ENCODE peak calls at places on chromosomes 13 and 19, in four cellular contexts. D, O, S and C are unnamed samples.

GRCh38 chr13:107202371-107203023 is 634.6 kb upstream of the ARGLU1 start:
- DNase-seq in S (peak; percentile 61), O (no peak), D (no peak), C (no peak)

GRCh38 chr19:17777840-17778620 is 16.9 kb upstream of the B3GNT3 start:
- DNase-seq in O (peak; percentile 87), S (peak; percentile 10), D (peak; percentile 96), C (peak; percentile 94)

GRCh38 chr13:53010374-53011105 is 18.1 kb upstream of the OLFM4 start:
- DNase-seq in S (no peak), O (no peak), D (no peak), C (no peak)

GRCh38 chr19:53868892-53869804 is 1.5 kb downstream of the MYADM start:
- DNase-seq in O (no peak), S (peak; percentile 84), D (peak; percentile 92), C (peak; percentile 91)

GRCh38 chr13:42011601-42012401 is 36.6 kb upstream of the DGKH start:
- DNase-seq in O (no peak), S (no peak), D (peak; percentile 14), C (no peak)

GRCh38 chr13:97191143-97191542 is 31.0 kb upstream of the MBNL2 start:
- DNase-seq in D (peak; percentile 20), O (no peak), S (no peak), C (no peak)

GRCh38 chr13:98741741-98742435 is 10.6 kb downstream of the SLC15A1 start:
- DNase-seq in S (no peak), D (no peak), O (no peak), C (no peak)

GRCh38 chr19:56309511-56310185 is 5.0 kb downstream of the ZSCAN5A start:
- DNase-seq in O (peak; percentile 70), D (peak; percentile 80), S (peak; percentile 4), C (peak; percentile 64)

GRCh38 chr19:16637535-16637934 is 9.5 kb upstream of the MED26 start:
- DNase-seq in D (no peak), S (peak; percentile 27), O (no peak), C (no peak)

GRCh38 chr13:22127277-22128143 is 456.6 kb downstream of the FGF9 start:
- DNase-seq in O (no peak), D (no peak), S (peak; percentile 24), C (no peak)

GRCh38 chr19:48203794-48204628 is 33.5 kb downstream of the ZSWIM9 start:
- DNase-seq in D (peak; percentile 95), S (peak; percentile 94), O (peak; percentile 96), C (peak; percentile 99)

GRCh38 chr19:1911098-1911497 is 5.9 kb downstream of the ADAT3 start:
- DNase-seq in O (no peak), S (no peak), D (no peak), C (no peak)

GRCh38 chr13:29576581-29576980 is 18.9 kb downstream of the SLC7A1 start:
- DNase-seq in O (no peak), D (no peak), S (no peak), C (no peak)

DNA sequence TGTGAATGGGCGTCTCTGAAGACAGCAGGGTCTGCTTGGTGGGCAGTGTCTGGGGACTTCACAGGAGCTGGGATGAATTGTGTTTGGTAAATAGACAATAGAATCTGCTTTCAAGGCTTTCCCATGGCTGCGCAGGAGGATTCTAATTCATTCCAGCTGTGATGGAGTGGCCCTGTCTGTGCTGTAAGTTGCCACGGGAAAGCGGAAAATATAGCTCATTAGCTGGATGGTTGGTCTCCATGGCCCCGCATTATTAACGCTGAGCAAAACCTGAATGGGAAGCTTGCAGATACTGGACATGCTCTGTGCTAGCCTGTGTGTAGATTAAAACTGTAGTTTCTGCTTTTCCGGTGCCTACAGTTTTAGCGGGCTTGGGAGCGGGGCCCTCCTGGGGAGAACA is 15.6 kb upstream of the C1QTNF9 start:
- DNase-seq in O (no peak), D (no peak), S (no peak), C (no peak)
- TF ChIP-seq RAD21 in O (no peak), D (no peak), S (no peak), C (no peak)

DNA sequence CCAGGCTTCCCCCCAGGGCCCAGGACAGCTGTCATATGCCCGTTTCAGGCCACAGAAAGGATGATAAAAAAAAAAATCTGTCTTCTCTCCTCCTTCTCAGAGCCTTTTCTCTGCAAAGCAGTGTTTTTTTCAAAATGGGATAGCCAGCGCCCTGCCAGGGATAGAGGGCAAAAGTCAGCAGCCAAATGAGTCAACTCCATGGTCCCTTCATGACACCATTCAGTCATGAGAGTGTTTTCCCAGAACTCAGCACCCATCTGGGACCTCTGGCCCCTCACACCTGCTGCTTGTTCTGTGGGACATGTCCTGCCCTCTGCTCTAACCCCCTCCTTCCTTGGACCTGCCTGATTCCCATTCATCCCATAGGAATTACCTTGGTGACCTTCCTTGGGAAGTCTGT is 95.0 kb downstream of the CYSLTR2 start:
- DNase-seq in D (no peak), O (no peak), S (peak; percentile 23), C (no peak)
- H3K4me2 ChIP-seq in D (no peak overlapping the region), O (no peak overlapping the region), S (no peak overlapping the region), C (peak overlapping the region; percentile 81)

DNA sequence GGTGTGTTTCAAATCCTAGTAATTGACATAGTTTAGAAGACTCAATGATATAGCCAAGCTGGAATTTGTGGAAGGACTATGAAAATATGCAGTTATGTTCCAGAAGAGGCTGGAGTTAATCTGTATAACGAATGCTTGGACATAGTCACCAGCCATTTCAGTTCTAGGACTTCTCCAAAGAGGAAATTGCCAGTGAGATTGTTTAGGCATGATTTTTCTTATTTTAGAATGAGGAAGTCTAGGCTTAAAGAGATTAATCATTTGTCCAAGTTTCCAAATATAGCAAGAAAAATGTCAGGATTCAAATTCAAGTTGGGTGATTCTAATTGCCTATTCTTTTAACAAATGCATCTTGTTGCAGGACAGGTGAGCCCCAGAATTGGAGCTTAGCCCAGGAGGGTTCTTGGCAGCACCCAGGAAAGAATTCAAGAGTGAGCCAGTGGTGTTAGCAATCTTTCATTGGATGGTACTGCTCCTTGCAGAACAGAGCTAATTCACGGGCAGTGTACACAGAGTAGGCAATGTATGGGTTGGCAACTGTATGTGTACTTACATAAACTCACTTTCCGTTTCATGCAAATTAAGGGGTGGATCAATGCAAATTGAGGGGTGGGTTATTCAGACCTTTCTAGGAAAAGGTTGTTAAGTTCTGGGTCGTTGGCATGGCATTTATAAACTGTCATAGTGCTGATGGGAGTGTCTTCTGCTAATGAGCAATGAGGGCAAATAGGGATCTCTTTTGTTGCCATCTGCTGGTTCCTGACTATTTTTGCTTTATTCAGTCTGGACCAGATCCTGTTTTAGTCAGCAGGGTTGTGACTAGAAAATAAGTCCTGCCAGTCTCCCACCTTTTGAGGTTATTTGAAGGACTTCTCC is 763.2 kb upstream of the SLITRK1 start:
- DNase-seq in S (peak; percentile 71), D (no peak), O (no peak), C (no peak)
- TF ChIP-seq MAFK in S (no peak), D (no peak), O (no peak), C (no peak)

DNA sequence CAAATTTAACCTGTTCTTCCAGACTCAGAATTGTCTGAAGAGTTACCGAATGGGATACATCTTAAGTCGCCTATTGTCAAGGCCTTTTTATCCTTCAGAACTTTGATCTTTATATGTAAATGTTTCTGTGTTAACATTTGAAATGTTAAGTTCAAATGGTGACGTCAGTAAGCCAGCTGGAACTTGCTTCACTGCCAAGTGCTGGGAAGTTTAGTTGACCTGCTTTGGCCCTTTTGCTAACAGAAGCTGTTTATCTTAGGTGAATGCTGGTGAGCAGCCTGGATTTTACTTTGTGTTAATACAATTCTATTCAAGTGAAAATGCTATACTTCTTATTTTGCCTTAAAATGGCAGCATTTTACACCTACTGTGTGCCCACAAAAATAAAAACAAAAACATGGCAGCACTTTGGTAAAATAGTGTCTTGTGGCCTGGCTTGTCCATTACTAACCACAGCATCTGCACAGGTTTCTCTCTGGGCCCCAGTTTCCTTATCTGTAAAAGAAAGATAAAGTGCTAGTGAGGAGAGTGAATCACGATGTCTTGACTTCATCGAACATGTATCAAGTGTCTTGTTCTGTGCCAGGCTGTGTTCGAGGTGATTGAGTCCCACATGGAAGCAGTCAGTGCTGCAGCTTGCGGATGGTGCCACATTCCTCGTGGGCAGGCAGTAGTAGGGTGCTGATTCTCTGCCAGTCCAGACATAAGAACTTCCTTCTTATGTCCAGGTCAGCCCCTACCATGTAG is 2.2 kb downstream of the NAXD start:
- DNase-seq in S (peak; percentile 97), O (no peak), D (peak; percentile 27), C (no peak)
- TF ChIP-seq RAD21 in S (no peak), O (no peak), D (no peak), C (no peak)